ENCODE peak calls at places on chromosomes 2 and 18, in five cellular contexts. O is Right ventricle myocardium superior, T is Caki2, D is lung, N is GM04503. X is an unnamed sample.

GRCh38 chr18:22385718-22386117 is 32.0 kb downstream of the CTAGE1 start:
- DNase-seq in O (no peak), T (no peak), D (no peak), N (peak), X (peak)

GRCh38 chr2:239166201-239166834 is 234.5 kb downstream of the HDAC4 start:
- DNase-seq in O (no peak), T (no peak), D (no peak), N (no peak), X (no peak)

GRCh38 chr2:15243762-15244161 is 317.4 kb downstream of the NBAS start:
- DNase-seq in O (no peak), T (peak), D (no peak), N (no peak), X (no peak)

GRCh38 chr2:8300216-8300615 is 381.6 kb upstream of the ID2 start:
- DNase-seq in O (no peak), T (no peak), D (no peak), N (no peak), X (no peak)

GRCh38 chr2:23915327-23915726 is 11.6 kb downstream of the ATAD2B start:
- DNase-seq in O (no peak), T (no peak), D (no peak), N (no peak), X (no peak)

GRCh38 chr2:141611981-141612380 is 518.8 kb downstream of the LRP1B start:
- DNase-seq in O (no peak), T (no peak), D (no peak), N (no peak), X (peak)

GRCh38 chr2:222714361-222715256 is 43.2 kb downstream of the MOGAT1 start:
- DNase-seq in O (no peak), T (no peak), D (no peak), N (no peak), X (peak)

GRCh38 chr18:596288-596881 is 403 bp upstream of the CLUL1 start:
- DNase-seq in O (no peak), T (peak), D (peak), N (no peak), X (no peak)

GRCh38 chr2:147806846-147807245 is 38.0 kb upstream of the ACVR2A start:
- DNase-seq in O (no peak), T (no peak), D (no peak), N (no peak), X (no peak)

GRCh38 chr2:36468463-36469266 is 113.1 kb downstream of the CRIM1 start:
- DNase-seq in O (no peak), T (no peak), D (no peak), N (no peak), X (peak)

GRCh38 chr2:226799211-226799975 is at the start of gene IRS1:
- DNase-seq in O (peak), T (peak), D (peak), N (no peak), X (peak)

GRCh38 chr2:105576440-105577241 is 168.1 kb upstream of the NCK2 start:
- DNase-seq in O (no peak), T (peak), D (no peak), N (peak), X (peak)

GRCh38 chr18:72672364-72673151 is 128.4 kb upstream of the CBLN2 start:
- DNase-seq in O (no peak), T (peak), D (no peak), N (no peak), X (peak)

GRCh38 chr2:170222298-170222697 is 44.4 kb downstream of the MYO3B start:
- DNase-seq in O (no peak), T (no peak), D (no peak), N (no peak), X (peak)

GRCh38 chr2:7567646-7568045 is 650.4 kb downstream of the RNF144A start:
- DNase-seq in O (no peak), T (no peak), D (no peak), N (no peak), X (no peak)

GRCh38 chr2:153557211-153557610 is 78.6 kb upstream of the RPRM start:
- DNase-seq in O (no peak), T (no peak), D (no peak), N (no peak), X (no peak)

GRCh38 chr18:68742206-68742605 is 27.3 kb upstream of the TMX3 start:
- DNase-seq in O (no peak), T (no peak), D (no peak), N (no peak), X (no peak)

GRCh38 chr2:189444322-189444721 is 3.0 kb downstream of the WDR75 start:
- DNase-seq in O (no peak), T (no peak), D (no peak), N (no peak), X (peak)

GRCh38 chr2:128440666-128441340 is 122.1 kb upstream of the HS6ST1 start:
- DNase-seq in O (no peak), T (no peak), D (peak), N (no peak), X (no peak)

GRCh38 chr2:46177461-46178089 is 119.6 kb upstream of the EPAS1 start:
- DNase-seq in O (no peak), T (no peak), D (no peak), N (no peak), X (no peak)

GRCh38 chr2:127612111-127612822 is 33.7 kb upstream of the GPR17 start:
- DNase-seq in O (no peak), T (no peak), D (no peak), N (no peak), X (no peak)

GRCh38 chr2:179751184-179751809 is 110.1 kb downstream of the ZNF385B start:
- DNase-seq in O (no peak), T (peak), D (no peak), N (no peak), X (peak)

GRCh38 chr2:60529111-60529510 is 24.3 kb downstream of the BCL11A start:
- DNase-seq in O (no peak), T (no peak), D (no peak), N (no peak), X (no peak)

GRCh38 chr18:12307251-12307736 is 747 bp upstream of the TUBB6 start:
- DNase-seq in O (peak), T (no peak), D (no peak), N (no peak), X (peak)

GRCh38 chr2:127578411-127578810 is 42.9 kb downstream of the MYO7B start:
- DNase-seq in O (no peak), T (no peak), D (no peak), N (no peak), X (no peak)

X was measured in LHCN-M2.